ENCODE peak calls at places on chromosomes 2 and 18, in nine cellular contexts. R, N, Z, O, I, Y, L, K and F are unnamed samples.

GRCh38 chr2:127968610-127969339 is 59.1 kb downstream of the SAP130 start:
- DNase-seq in R (no peak), N (no peak), Z (no peak), O (no peak), I (no peak), Y (no peak), L (no peak), K (no peak), F (no peak)

GRCh38 chr2:132632000-132632649 is 37.9 kb downstream of the LYPD1 start:
- DNase-seq in R (no peak), N (peak; percentile 10), Z (peak; percentile 7), O (no peak), I (no peak), Y (no peak), L (no peak), K (no peak), F (no peak)

GRCh38 chr18:34339155-34339554 is 114.4 kb upstream of the NOL4 start:
- DNase-seq in R (no peak), N (no peak), Z (no peak), O (no peak), I (no peak), Y (no peak), L (no peak), K (no peak), F (no peak)

GRCh38 chr2:41779873-41780272 is 267.9 kb upstream of the PKDCC start:
- DNase-seq in R (no peak), N (no peak), Z (no peak), O (no peak), I (no peak), Y (no peak), L (no peak), K (no peak), F (no peak)

GRCh38 chr2:137708311-137708710 is 256.0 kb upstream of the HNMT start:
- DNase-seq in R (no peak), N (no peak), Z (no peak), O (no peak), I (no peak), Y (no peak), L (no peak), K (no peak), F (no peak)

GRCh38 chr2:233247744-233248143 is 3.7 kb upstream of the ATG16L1 start:
- DNase-seq in R (peak; percentile 77), N (peak; percentile 58), Z (peak; percentile 85), O (no peak), I (no peak), Y (no peak), L (no peak), K (no peak), F (no peak)

GRCh38 chr2:178782236-178782635 is 25.0 kb downstream of the TTN start:
- DNase-seq in R (no peak), N (no peak), Z (no peak), O (no peak), I (no peak), Y (no peak), L (no peak), K (no peak), F (no peak)

GRCh38 chr2:162086904-162087303 is 12.9 kb upstream of the DPP4 start:
- DNase-seq in R (no peak), N (peak; percentile 70), Z (no peak), O (no peak), I (no peak), Y (no peak), L (no peak), K (no peak), F (no peak)

GRCh38 chr2:127508621-127509034 is 17.7 kb downstream of the IWS1 start:
- DNase-seq in R (no peak), N (peak; percentile 99), Z (peak; percentile 48), O (peak; percentile 74), I (no peak), Y (peak; percentile 81), L (no peak), K (no peak), F (no peak)

GRCh38 chr18:23067236-23067635 is 68.0 kb upstream of the CABLES1 start:
- DNase-seq in R (peak; percentile 36), N (peak; percentile 13), Z (no peak), O (no peak), I (no peak), Y (no peak), L (no peak), K (no peak), F (no peak)

GRCh38 chr2:120283649-120284048 is 31.0 kb downstream of the RALB start:
- DNase-seq in R (no peak), N (no peak), Z (no peak), O (no peak), I (no peak), Y (peak; percentile 31), L (no peak), K (no peak), F (no peak)

GRCh38 chr2:178602901-178603300 is 122.6 kb downstream of the PLEKHA3 start:
- DNase-seq in R (no peak), N (no peak), Z (no peak), O (no peak), I (no peak), Y (no peak), L (no peak), K (no peak), F (no peak)

GRCh38 chr2:42141687-42142475 is 27.3 kb upstream of the EML4 start:
- DNase-seq in R (no peak), N (peak; percentile 62), Z (no peak), O (peak; percentile 88), I (peak; percentile 84), Y (peak; percentile 96), L (peak; percentile 71), K (peak; percentile 56), F (peak; percentile 77)

GRCh38 chr2:222554511-222554910 is 101.4 kb downstream of the FARSB start:
- DNase-seq in R (no peak), N (no peak), Z (no peak), O (no peak), I (no peak), Y (no peak), L (no peak), K (no peak), F (no peak)

GRCh38 chr2:222547108-222547507 is 108.8 kb downstream of the FARSB start:
- DNase-seq in R (no peak), N (no peak), Z (no peak), O (no peak), I (no peak), Y (no peak), L (no peak), K (no peak), F (no peak)

GRCh38 chr2:222545821-222546540 is 109.9 kb downstream of the FARSB start:
- DNase-seq in R (no peak), N (no peak), Z (no peak), O (no peak), I (no peak), Y (no peak), L (no peak), K (no peak), F (no peak)

GRCh38 chr2:222548997-222549396 is 106.9 kb downstream of the FARSB start:
- DNase-seq in R (no peak), N (no peak), Z (no peak), O (no peak), I (no peak), Y (peak; percentile 84), L (no peak), K (no peak), F (no peak)
- TF ChIP-seq CTCF in R (no peak), N (no peak), Z (no peak), O (no peak), I (no peak), Y (peak; percentile 30), L (no peak), K (no peak), F (no peak)

GRCh38 chr18:55570966-55571365 is 17.0 kb downstream of the TCF4 start:
- DNase-seq in R (no peak), N (no peak), Z (no peak), O (no peak), I (no peak), Y (no peak), L (no peak), K (no peak), F (no peak)
- TF ChIP-seq CTCF in R (no peak), N (no peak), Z (no peak), O (no peak), I (no peak), Y (no peak), L (no peak), K (no peak), F (no peak)

GRCh38 chr2:66431840-66432511 is 2.9 kb upstream of the MEIS1 start:
- DNase-seq in R (no peak), N (no peak), Z (no peak), O (peak; percentile 7), I (no peak), Y (no peak), L (no peak), K (no peak), F (peak; percentile 73)

GRCh38 chr2:66433945-66434678 is 813 bp upstream of the MEIS1 start:
- DNase-seq in R (no peak), N (peak; percentile 66), Z (peak; percentile 66), O (peak; percentile 62), I (peak; percentile 69), Y (no peak), L (peak; percentile 78), K (peak; percentile 68), F (peak; percentile 81)

GRCh38 chr2:66432801-66433694 is 1.9 kb upstream of the MEIS1 start:
- DNase-seq in R (peak; percentile 40), N (peak; percentile 96), Z (peak; percentile 90), O (peak; percentile 92), I (peak; percentile 82), Y (peak; percentile 95), L (peak; percentile 80), K (peak; percentile 87), F (peak; percentile 92)

GRCh38 chr2:66434679-66435548 is at the start of gene MEIS1:
- DNase-seq in R (peak; percentile 55), N (peak; percentile 99), Z (peak; percentile 89), O (peak; percentile 91), I (peak; percentile 90), Y (peak; percentile 94), L (peak; percentile 87), K (peak; percentile 82), F (peak; percentile 88)

DNA sequence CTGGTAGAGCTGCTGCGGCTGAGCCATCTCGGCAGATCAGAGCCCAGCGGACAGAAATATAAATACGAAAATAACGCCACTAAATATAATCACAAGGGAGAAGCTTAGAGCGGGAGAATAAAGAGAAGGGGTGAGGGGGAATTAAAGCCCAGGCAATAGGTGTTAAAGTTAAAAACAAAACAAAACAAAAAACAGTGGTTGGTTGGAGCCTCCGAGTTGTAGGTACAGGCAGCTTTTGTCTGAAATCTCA is 1.3 kb upstream of the MEIS1 start:
- DNase-seq in R (no peak), N (no peak), Z (no peak), O (no peak), I (no peak), Y (no peak), L (no peak), K (no peak), F (no peak)
- TF ChIP-seq CTCF in R (no peak), N (no peak), Z (no peak), O (no peak), I (no peak), Y (no peak), L (no peak), K (peak; percentile 6), F (no peak)

GRCh38 chr18:77736817-77737216 is 487.2 kb downstream of the GALR1 start:
- DNase-seq in R (no peak), N (no peak), Z (no peak), O (no peak), I (no peak), Y (no peak), L (no peak), K (no peak), F (no peak)

GRCh38 chr18:77737412-77737811 is 487.8 kb downstream of the GALR1 start:
- DNase-seq in R (no peak), N (no peak), Z (no peak), O (no peak), I (no peak), Y (no peak), L (no peak), K (no peak), F (no peak)

GRCh38 chr18:77733292-77733903 is 483.8 kb downstream of the GALR1 start:
- DNase-seq in R (no peak), N (no peak), Z (no peak), O (no peak), I (no peak), Y (no peak), L (no peak), K (no peak), F (no peak)
- TF ChIP-seq CTCF in R (no peak), N (no peak), Z (no peak), O (no peak), I (no peak), Y (no peak), L (no peak), K (no peak), F (no peak)